ENCODE peak calls at places on chromosomes 11 and 22, in five cellular contexts. One of them, this sample, is unnamed.

GRCh38 chr11:33052241-33052640 is 12.9 kb downstream of the TCP11L1 start:
- DNase-seq in kidney: no peak
- DNase-seq in AG04450: no peak
- DNase-seq in epithelial cell of esophagus: no peak
- DNase-seq in CD8-positive, alpha-beta T cell: no peak
- DNase-seq in this sample: no peak

GRCh38 chr11:65506316-65506769 is 7.5 kb downstream of the MALAT1 start:
- DNase-seq in kidney: no peak
- DNase-seq in epithelial cell of esophagus: no peak
- DNase-seq in CD8-positive, alpha-beta T cell: no peak
- DNase-seq in AG04450: no peak
- DNase-seq in this sample: no peak

GRCh38 chr11:69497221-69497787 is 15.8 kb downstream of the LINC01488 start:
- DNase-seq in kidney: peak
- DNase-seq in AG04450: peak
- DNase-seq in epithelial cell of esophagus: peak
- DNase-seq in CD8-positive, alpha-beta T cell: no peak
- DNase-seq in this sample: peak

GRCh38 chr11:28759311-28759710 is 651.1 kb downstream of the METTL15 start:
- DNase-seq in kidney: no peak
- DNase-seq in AG04450: no peak
- DNase-seq in CD8-positive, alpha-beta T cell: no peak
- DNase-seq in epithelial cell of esophagus: peak
- DNase-seq in this sample: no peak

GRCh38 chr11:23212829-23213228 is 352.6 kb upstream of the CCDC179 start:
- DNase-seq in kidney: no peak
- DNase-seq in CD8-positive, alpha-beta T cell: no peak
- DNase-seq in epithelial cell of esophagus: no peak
- DNase-seq in AG04450: no peak
- DNase-seq in this sample: no peak

GRCh38 chr11:34300571-34301295 is 57.1 kb downstream of the ABTB2 start:
- DNase-seq in AG04450: no peak
- DNase-seq in epithelial cell of esophagus: no peak
- DNase-seq in kidney: no peak
- DNase-seq in CD8-positive, alpha-beta T cell: no peak
- DNase-seq in this sample: no peak

GRCh38 chr11:125903753-125904659 is at the start of gene DDX25:
- DNase-seq in epithelial cell of esophagus: no peak
- DNase-seq in AG04450: no peak
- DNase-seq in kidney: no peak
- DNase-seq in CD8-positive, alpha-beta T cell: no peak
- DNase-seq in this sample: no peak

GRCh38 chr11:113643701-113644100 is 62.4 kb downstream of the TMPRSS5 start:
- DNase-seq in kidney: no peak
- DNase-seq in CD8-positive, alpha-beta T cell: no peak
- DNase-seq in epithelial cell of esophagus: no peak
- DNase-seq in AG04450: no peak
- DNase-seq in this sample: no peak

GRCh38 chr22:39021552-39022250 is 774 bp downstream of the APOBEC3D start:
- DNase-seq in epithelial cell of esophagus: no peak
- DNase-seq in kidney: no peak
- DNase-seq in AG04450: no peak
- DNase-seq in CD8-positive, alpha-beta T cell: no peak
- DNase-seq in this sample: no peak

GRCh38 chr11:126129681-126130671 is 67.3 kb upstream of the CDON start:
- DNase-seq in CD8-positive, alpha-beta T cell: no peak
- DNase-seq in epithelial cell of esophagus: no peak
- DNase-seq in AG04450: no peak
- DNase-seq in kidney: no peak
- DNase-seq in this sample: no peak

GRCh38 chr22:32628626-32629587 is 154.3 kb downstream of the FBXO7 start:
- DNase-seq in AG04450: peak
- DNase-seq in CD8-positive, alpha-beta T cell: no peak
- DNase-seq in epithelial cell of esophagus: no peak
- DNase-seq in kidney: no peak
- DNase-seq in this sample: peak

GRCh38 chr11:6387811-6388599 is 2.3 kb upstream of the SMPD1 start:
- DNase-seq in kidney: no peak
- DNase-seq in AG04450: no peak
- DNase-seq in epithelial cell of esophagus: peak
- DNase-seq in CD8-positive, alpha-beta T cell: no peak
- DNase-seq in this sample: peak

GRCh38 chr11:66559141-66559861 is 9.1 kb downstream of the CTSF start:
- DNase-seq in kidney: no peak
- DNase-seq in epithelial cell of esophagus: peak
- DNase-seq in AG04450: no peak
- DNase-seq in CD8-positive, alpha-beta T cell: no peak
- DNase-seq in this sample: no peak

GRCh38 chr11:116782728-116783127 is 5.1 kb downstream of the ZPR1 start:
- DNase-seq in kidney: no peak
- DNase-seq in AG04450: no peak
- DNase-seq in CD8-positive, alpha-beta T cell: no peak
- DNase-seq in epithelial cell of esophagus: peak
- DNase-seq in this sample: peak

GRCh38 chr11:32487270-32487669 is 51.9 kb upstream of the WT1 start:
- DNase-seq in kidney: no peak
- DNase-seq in epithelial cell of esophagus: peak
- DNase-seq in CD8-positive, alpha-beta T cell: no peak
- DNase-seq in AG04450: no peak
- DNase-seq in this sample: no peak

GRCh38 chr11:119713361-119714040 is 15.5 kb downstream of the NECTIN1 start:
- DNase-seq in epithelial cell of esophagus: no peak
- DNase-seq in CD8-positive, alpha-beta T cell: no peak
- DNase-seq in kidney: no peak
- DNase-seq in AG04450: no peak
- DNase-seq in this sample: no peak

GRCh38 chr11:130162733-130163132 is 3.2 kb downstream of the ST14 start:
- DNase-seq in AG04450: no peak
- DNase-seq in epithelial cell of esophagus: peak
- DNase-seq in kidney: no peak
- DNase-seq in CD8-positive, alpha-beta T cell: no peak
- DNase-seq in this sample: no peak

GRCh38 chr11:35598254-35599125 is 19.8 kb upstream of the FJX1 start:
- DNase-seq in AG04450: no peak
- DNase-seq in CD8-positive, alpha-beta T cell: no peak
- DNase-seq in kidney: no peak
- DNase-seq in epithelial cell of esophagus: peak
- DNase-seq in this sample: no peak

GRCh38 chr22:33271390-33272161 is 213.4 kb upstream of the SYN3 start:
- DNase-seq in epithelial cell of esophagus: no peak
- DNase-seq in AG04450: no peak
- DNase-seq in kidney: no peak
- DNase-seq in CD8-positive, alpha-beta T cell: no peak
- DNase-seq in this sample: no peak

GRCh38 chr22:46022881-46023512 is 46.0 kb upstream of the WNT7B start:
- DNase-seq in CD8-positive, alpha-beta T cell: no peak
- DNase-seq in epithelial cell of esophagus: no peak
- DNase-seq in AG04450: no peak
- DNase-seq in kidney: no peak
- DNase-seq in this sample: no peak

GRCh38 chr11:66042227-66043007 is 6.5 kb downstream of the GAL3ST3 start:
- DNase-seq in CD8-positive, alpha-beta T cell: no peak
- DNase-seq in epithelial cell of esophagus: no peak
- DNase-seq in kidney: peak
- DNase-seq in AG04450: no peak
- DNase-seq in this sample: no peak

GRCh38 chr11:104531075-104531474 is 367.1 kb upstream of the PDGFD start:
- DNase-seq in CD8-positive, alpha-beta T cell: no peak
- DNase-seq in AG04450: no peak
- DNase-seq in epithelial cell of esophagus: peak
- DNase-seq in kidney: no peak
- DNase-seq in this sample: no peak

GRCh38 chr11:116294630-116295029 is 478.2 kb downstream of the BUD13 start:
- DNase-seq in kidney: no peak
- DNase-seq in epithelial cell of esophagus: peak
- DNase-seq in AG04450: no peak
- DNase-seq in CD8-positive, alpha-beta T cell: no peak
- DNase-seq in this sample: peak

GRCh38 chr22:29306175-29306829 is at the start of gene GAS2L1:
- DNase-seq in kidney: peak
- DNase-seq in AG04450: peak
- DNase-seq in epithelial cell of esophagus: peak
- DNase-seq in CD8-positive, alpha-beta T cell: peak
- DNase-seq in this sample: peak

GRCh38 chr11:127106938-127107337 is 106.4 kb upstream of the KIRREL3 start:
- DNase-seq in kidney: no peak
- DNase-seq in AG04450: no peak
- DNase-seq in CD8-positive, alpha-beta T cell: no peak
- DNase-seq in epithelial cell of esophagus: no peak
- DNase-seq in this sample: no peak

GRCh38 chr11:73429121-73429740 is 53.0 kb downstream of the RELT start:
- DNase-seq in epithelial cell of esophagus: peak
- DNase-seq in AG04450: peak
- DNase-seq in kidney: no peak
- DNase-seq in CD8-positive, alpha-beta T cell: no peak
- DNase-seq in this sample: peak

GRCh38 chr11:11963842-11964773 is 44.3 kb downstream of the DKK3 start:
- DNase-seq in CD8-positive, alpha-beta T cell: no peak
- DNase-seq in AG04450: no peak
- DNase-seq in kidney: peak
- DNase-seq in epithelial cell of esophagus: no peak
- DNase-seq in this sample: no peak

GRCh38 chr11:12634329-12634728 is 39.9 kb upstream of the TEAD1 start:
- DNase-seq in CD8-positive, alpha-beta T cell: no peak
- DNase-seq in epithelial cell of esophagus: no peak
- DNase-seq in kidney: no peak
- DNase-seq in AG04450: no peak
- DNase-seq in this sample: no peak

GRCh38 chr11:134385774-134386565 is 26.1 kb downstream of the B3GAT1 start:
- DNase-seq in CD8-positive, alpha-beta T cell: no peak
- DNase-seq in AG04450: no peak
- DNase-seq in epithelial cell of esophagus: peak
- DNase-seq in kidney: no peak
- DNase-seq in this sample: no peak

GRCh38 chr11:35878736-35879135 is 65.1 kb upstream of the LDLRAD3 start:
- DNase-seq in epithelial cell of esophagus: no peak
- DNase-seq in AG04450: no peak
- DNase-seq in CD8-positive, alpha-beta T cell: no peak
- DNase-seq in kidney: no peak
- DNase-seq in this sample: no peak

DNA sequence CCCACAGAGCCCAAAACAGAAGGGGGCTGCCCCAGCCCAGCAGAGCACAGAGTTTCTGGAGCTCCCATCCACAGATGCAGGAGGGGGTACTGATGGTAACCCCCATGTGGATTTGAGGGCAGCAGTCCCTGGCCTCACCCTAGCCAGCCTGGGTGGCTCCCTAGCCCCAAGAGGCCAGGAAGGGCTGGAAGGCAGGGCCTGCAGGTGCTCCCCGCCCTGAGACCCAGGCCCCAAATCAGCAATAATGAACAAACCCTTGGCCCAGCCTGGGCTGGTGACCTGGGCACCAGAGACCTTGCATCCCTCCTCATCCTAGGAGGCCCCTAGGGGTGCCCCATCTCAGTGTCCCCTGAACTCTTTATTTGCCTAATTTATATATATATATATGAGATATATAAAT is 61.6 kb downstream of the MORC2 start:
- DNase-seq in epithelial cell of esophagus: no peak
- DNase-seq in CD8-positive, alpha-beta T cell: no peak
- DNase-seq in AG04450: no peak
- DNase-seq in kidney: no peak
- DNase-seq in this sample: no peak
- TF ChIP-seq CTCF in epithelial cell of esophagus: no peak
- TF ChIP-seq CTCF in CD8-positive, alpha-beta T cell: no peak
- TF ChIP-seq CTCF in AG04450: no peak
- TF ChIP-seq CTCF in kidney: no peak
- TF ChIP-seq CTCF in this sample: no peak

DNA sequence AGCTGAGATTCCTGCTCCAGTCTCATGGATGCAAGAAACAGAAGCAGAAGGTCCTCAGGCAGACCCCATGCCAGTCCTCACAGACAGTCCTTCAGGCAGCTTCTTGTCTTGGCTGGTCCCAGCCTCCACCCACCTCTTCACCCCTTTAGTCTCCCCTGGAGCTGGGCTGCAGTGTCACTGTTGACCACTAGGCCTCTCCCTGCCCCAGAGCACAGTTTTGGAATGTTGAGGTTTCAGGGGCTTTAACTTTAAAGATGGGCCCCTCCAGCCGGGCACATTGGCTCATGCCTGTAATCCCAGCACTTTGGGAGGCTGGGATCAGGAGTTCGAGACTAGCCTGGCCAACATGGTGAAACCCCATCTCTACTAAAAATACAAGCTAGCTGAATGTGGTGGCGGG is 39.5 kb upstream of the GCAT start:
- DNase-seq in CD8-positive, alpha-beta T cell: no peak
- DNase-seq in epithelial cell of esophagus: no peak
- DNase-seq in AG04450: no peak
- DNase-seq in kidney: no peak
- DNase-seq in this sample: no peak
- TF ChIP-seq CTCF in CD8-positive, alpha-beta T cell: no peak
- TF ChIP-seq CTCF in epithelial cell of esophagus: peak
- TF ChIP-seq CTCF in AG04450: peak
- TF ChIP-seq CTCF in kidney: no peak
- TF ChIP-seq CTCF in this sample: peak

GRCh38 chr11:1303196-1303821 is 6.1 kb downstream of the TOLLIP start:
- DNase-seq in kidney: peak
- DNase-seq in epithelial cell of esophagus: peak
- DNase-seq in AG04450: no peak
- DNase-seq in CD8-positive, alpha-beta T cell: no peak
- DNase-seq in this sample: no peak
- TF ChIP-seq CTCF in kidney: no peak
- TF ChIP-seq CTCF in epithelial cell of esophagus: peak
- TF ChIP-seq CTCF in AG04450: peak
- TF ChIP-seq CTCF in CD8-positive, alpha-beta T cell: no peak
- TF ChIP-seq CTCF in this sample: peak

DNA sequence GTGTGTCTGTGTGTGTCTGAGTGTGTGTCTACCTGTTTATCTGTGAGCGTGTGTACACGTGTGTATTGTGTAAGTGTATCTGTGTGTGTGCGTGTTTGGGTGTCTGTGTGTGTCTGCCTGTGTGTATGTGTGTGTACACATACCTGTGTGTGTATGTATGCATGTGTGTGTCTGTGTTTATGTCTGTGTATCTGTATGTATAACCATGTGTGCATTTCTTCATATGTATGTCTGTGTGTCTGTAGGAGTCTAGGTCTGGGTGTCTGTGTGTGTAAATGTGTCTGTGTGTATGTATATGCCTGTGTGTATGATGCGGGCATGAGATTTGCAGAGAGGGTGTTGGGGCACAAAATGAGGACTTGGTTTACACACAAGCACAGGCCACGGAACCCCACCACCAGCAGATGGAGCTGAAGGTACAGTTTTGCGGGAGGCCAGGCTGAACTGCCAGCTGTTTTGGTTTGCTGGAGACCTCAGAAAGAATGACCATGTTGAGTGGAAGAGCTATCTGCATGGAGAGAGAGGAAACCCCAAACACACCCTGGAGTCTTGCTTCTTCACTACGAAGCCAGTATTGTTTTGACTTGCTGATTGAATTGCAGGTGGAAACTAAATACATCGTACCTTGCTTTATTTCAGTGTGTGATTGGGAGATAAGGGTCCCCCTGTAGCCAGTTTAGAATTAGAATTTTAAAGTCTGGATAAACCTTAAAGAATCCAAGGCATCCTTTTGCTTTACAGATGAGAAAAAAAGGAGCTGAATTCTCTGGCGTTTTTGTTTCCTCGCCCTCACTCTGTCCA is 497.2 kb downstream of the NTM start:
- DNase-seq in kidney: peak
- DNase-seq in epithelial cell of esophagus: peak
- DNase-seq in CD8-positive, alpha-beta T cell: no peak
- DNase-seq in AG04450: peak
- DNase-seq in this sample: peak
- TF ChIP-seq CTCF in kidney: peak
- TF ChIP-seq CTCF in epithelial cell of esophagus: peak
- TF ChIP-seq CTCF in CD8-positive, alpha-beta T cell: no peak
- TF ChIP-seq CTCF in AG04450: peak
- TF ChIP-seq CTCF in this sample: peak

GRCh38 chr22:43826142-43827093 is 14.3 kb upstream of the EFCAB6 start:
- DNase-seq in kidney: peak
- DNase-seq in CD8-positive, alpha-beta T cell: no peak
- DNase-seq in epithelial cell of esophagus: peak
- DNase-seq in AG04450: no peak
- DNase-seq in this sample: peak
- TF ChIP-seq CTCF in kidney: peak
- TF ChIP-seq CTCF in CD8-positive, alpha-beta T cell: no peak
- TF ChIP-seq CTCF in epithelial cell of esophagus: peak
- TF ChIP-seq CTCF in AG04450: peak
- TF ChIP-seq CTCF in this sample: peak